ENCODE peak calls at places on chromosome 4, in five cellular contexts. K, I, H, F and Y are unnamed samples.

GRCh38 chr4:112861378-112862317 is 187.8 kb upstream of the ANK2 start:
- DNase-seq in K (no peak), I (no peak), H (no peak), F (no peak), Y (no peak)

GRCh38 chr4:56433280-56433679 is 2.1 kb downstream of the PPAT start:
- DNase-seq in K (no peak), I (no peak), H (no peak), F (no peak), Y (no peak)

GRCh38 chr4:77911842-77912450 is 49.3 kb downstream of the MRPL1 start:
- DNase-seq in K (no peak), I (no peak), H (no peak), F (no peak), Y (no peak)

GRCh38 chr4:97317691-97318090 is 825.6 kb downstream of the STPG2 start:
- DNase-seq in K (no peak), I (no peak), H (no peak), F (no peak), Y (no peak)

GRCh38 chr4:4455199-4455865 is 68.4 kb downstream of the NSG1 start:
- DNase-seq in K (no peak), I (no peak), H (no peak), F (no peak), Y (no peak)

GRCh38 chr4:106767991-106768390 is 268.1 kb downstream of the DKK2 start:
- DNase-seq in K (no peak), I (no peak), H (no peak), F (no peak), Y (no peak)

GRCh38 chr4:40502936-40503335 is 126.7 kb downstream of the RBM47 start:
- DNase-seq in K (no peak), I (no peak), H (no peak), F (no peak), Y (no peak)

GRCh38 chr4:41304221-41304620 is 47.5 kb downstream of the UCHL1 start:
- DNase-seq in K (no peak), I (no peak), H (no peak), F (no peak), Y (no peak)

GRCh38 chr4:122783301-122784215 is 43.1 kb upstream of the FGF2 start:
- DNase-seq in K (peak), I (no peak), H (no peak), F (no peak), Y (no peak)

GRCh38 chr4:30454504-30454903 is 265.7 kb upstream of the PCDH7 start:
- DNase-seq in K (no peak), I (no peak), H (no peak), F (no peak), Y (no peak)

GRCh38 chr4:147103403-147103946 is 157.8 kb upstream of the TTC29 start:
- DNase-seq in K (peak), I (no peak), H (peak), F (no peak), Y (no peak)

GRCh38 chr4:95537967-95538485 is 10.7 kb downstream of the UNC5C start:
- DNase-seq in K (no peak), I (no peak), H (no peak), F (no peak), Y (no peak)

GRCh38 chr4:8914461-8915171 is 43.0 kb upstream of the HMX1 start:
- DNase-seq in K (no peak), I (no peak), H (peak), F (peak), Y (peak)

GRCh38 chr4:10196191-10196590 is 79.6 kb upstream of the WDR1 start:
- DNase-seq in K (no peak), I (no peak), H (no peak), F (no peak), Y (no peak)

GRCh38 chr4:105895324-105895608 is at the start of gene NPNT:
- DNase-seq in K (no peak), I (peak), H (no peak), F (no peak), Y (peak)

GRCh38 chr4:140238353-140239041 is 84.5 kb upstream of the MAML3 start:
- DNase-seq in K (peak), I (no peak), H (peak), F (peak), Y (no peak)

GRCh38 chr4:176547005-176547404 is 227.2 kb downstream of the SPCS3 start:
- DNase-seq in K (no peak), I (no peak), H (no peak), F (peak), Y (no peak)

GRCh38 chr4:170743633-170744032 is 653.9 kb upstream of the AADAT start:
- DNase-seq in K (no peak), I (no peak), H (no peak), F (no peak), Y (no peak)

GRCh38 chr4:167290684-167291083 is 56.4 kb upstream of the SPOCK3 start:
- DNase-seq in K (no peak), I (no peak), H (no peak), F (no peak), Y (no peak)
- TF ChIP-seq CTCF in K (no peak), I (peak), H (no peak), F (no peak), Y (peak)

GRCh38 chr4:42654606-42655005 is 2.3 kb downstream of the ATP8A1 start:
- DNase-seq in K (peak), I (no peak), H (no peak), F (peak), Y (no peak)

GRCh38 chr4:42656736-42656985 is 244 bp downstream of the ATP8A1 start:
- DNase-seq in K (no peak), I (no peak), H (peak), F (no peak), Y (no peak)

GRCh38 chr4:42655248-42655647 is 1.7 kb downstream of the ATP8A1 start:
- DNase-seq in K (no peak), I (no peak), H (no peak), F (no peak), Y (no peak)

GRCh38 chr4:42656986-42657792 is at the start of gene ATP8A1:
- DNase-seq in K (peak), I (peak), H (peak), F (peak), Y (peak)

GRCh38 chr4:42655921-42656735 is 777 bp downstream of the ATP8A1 start:
- DNase-seq in K (peak), I (peak), H (peak), F (peak), Y (peak)
- TF ChIP-seq CTCF in K (no peak), I (no peak), H (no peak), F (no peak), Y (no peak)

DNA sequence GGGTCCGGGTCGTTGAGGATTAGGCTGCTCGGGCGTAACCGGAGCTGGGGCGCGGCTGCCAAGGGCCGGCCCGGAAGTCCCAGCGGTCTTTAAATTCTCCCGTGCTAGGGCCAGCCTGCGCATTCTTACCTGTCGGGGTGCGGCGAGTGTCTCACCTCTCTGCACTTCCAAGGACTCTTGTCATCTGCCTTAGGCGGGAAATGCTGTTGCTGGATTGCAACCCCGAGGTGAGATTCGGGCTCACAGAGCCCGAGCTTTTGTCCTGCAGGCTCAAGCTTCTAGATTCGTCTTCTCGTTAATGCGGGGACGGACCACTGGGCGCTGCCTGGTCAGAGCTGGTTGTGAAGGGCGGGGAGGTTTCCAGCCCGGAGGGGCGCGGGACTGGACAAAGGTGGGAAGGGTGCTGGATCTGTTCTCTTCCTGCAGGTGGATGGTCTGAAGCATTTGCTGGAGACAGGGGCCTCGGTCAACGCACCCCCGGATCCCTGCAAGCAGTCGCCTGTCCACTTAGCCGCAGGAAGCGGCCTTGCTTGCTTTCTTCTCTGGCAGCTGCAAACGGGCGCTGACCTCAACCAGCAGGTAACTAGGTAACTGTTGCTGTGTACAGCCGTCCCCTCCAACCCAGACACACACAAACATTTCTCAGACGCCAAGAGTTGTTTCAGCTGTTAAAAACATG is at the start of gene ANKRD37:
- DNase-seq in K (no peak), I (peak), H (no peak), F (no peak), Y (peak)
- TF ChIP-seq CTCF in K (no peak), I (no peak), H (no peak), F (no peak), Y (no peak)

GRCh38 chr4:78928835-78929234 is 10.4 kb downstream of the PAQR3 start:
- DNase-seq in K (no peak), I (no peak), H (no peak), F (no peak), Y (no peak)

GRCh38 chr4:78922207-78922606 is 17.0 kb downstream of the PAQR3 start:
- DNase-seq in K (no peak), I (no peak), H (no peak), F (no peak), Y (no peak)

GRCh38 chr4:78926825-78927224 is 12.4 kb downstream of the PAQR3 start:
- DNase-seq in K (no peak), I (no peak), H (no peak), F (no peak), Y (no peak)

GRCh38 chr4:78923459-78924312 is 15.6 kb downstream of the PAQR3 start:
- DNase-seq in K (no peak), I (no peak), H (no peak), F (no peak), Y (no peak)
- TF ChIP-seq CTCF in K (no peak), I (no peak), H (no peak), F (no peak), Y (peak)

DNA sequence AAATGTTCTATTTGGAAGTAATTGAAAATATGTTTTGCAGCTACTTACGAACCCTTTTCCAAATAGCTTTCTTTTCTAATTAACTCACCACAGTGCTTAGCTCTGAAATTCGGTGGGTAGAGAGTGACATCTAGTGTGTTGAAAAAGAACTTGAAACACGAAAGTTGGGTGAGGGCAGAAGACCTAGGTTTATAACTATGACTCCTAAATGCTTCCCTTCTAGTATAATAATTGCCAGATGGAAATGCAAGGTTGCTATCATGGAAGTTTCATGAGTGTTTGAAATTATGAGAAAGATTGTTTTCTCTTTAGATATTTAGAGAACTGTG is 77.2 kb upstream of the NOCT start:
- DNase-seq in K (no peak), I (no peak), H (no peak), F (no peak), Y (no peak)
- TF ChIP-seq CTCF in K (peak), I (peak), H (no peak), F (no peak), Y (peak)